ENCODE peak calls at places on chromosome 18, in ten cellular contexts. E is A673, T is progenitor cell of endocrine pancreas, J is ovary, Q is psoas muscle, N is D721Med, M is neural progenitor cell, K is body of pancreas, B is mammary epithelial cell, F is suprapubic skin. Z is an unnamed sample.

GRCh38 chr18:50879302-50880107 is 587 bp downstream of the ME2 start:
- DNase-seq in E (peak), T (no peak), J (no peak), Q (no peak), N (no peak), M (no peak), K (peak), B (peak), F (no peak), Z (no peak)

GRCh38 chr18:44051088-44051487 is 629.6 kb upstream of the SETBP1 start:
- DNase-seq in E (no peak), T (no peak), J (no peak), Q (no peak), N (no peak), M (peak), K (no peak), B (no peak), F (no peak), Z (no peak)

GRCh38 chr18:37282386-37283037 is 283.1 kb downstream of the CELF4 start:
- DNase-seq in E (no peak), T (no peak), J (no peak), Q (no peak), N (no peak), M (peak), K (no peak), B (no peak), F (no peak), Z (no peak)

GRCh38 chr18:48932822-48933510 is 17.8 kb downstream of the SMAD7 start:
- DNase-seq in E (no peak), T (no peak), J (no peak), Q (no peak), N (no peak), M (no peak), K (no peak), B (no peak), F (no peak), Z (no peak)

GRCh38 chr18:37778417-37779165 is 213.0 kb upstream of the CELF4 start:
- DNase-seq in E (peak), T (peak), J (peak), Q (peak), N (peak), M (peak), K (peak), B (peak), F (no peak), Z (peak)

GRCh38 chr18:49697757-49698595 is 115.4 kb downstream of the ACAA2 start:
- DNase-seq in E (peak), T (no peak), J (no peak), Q (no peak), N (no peak), M (peak), K (no peak), B (peak), F (no peak), Z (no peak)

GRCh38 chr18:49238433-49239042 is 221.9 kb downstream of the DYM start:
- DNase-seq in E (peak), T (no peak), J (no peak), Q (no peak), N (no peak), M (peak), K (no peak), B (no peak), F (no peak), Z (no peak)

GRCh38 chr18:62372156-62372555 is 47.0 kb downstream of the TNFRSF11A start:
- DNase-seq in E (no peak), T (no peak), J (no peak), Q (no peak), N (no peak), M (no peak), K (peak), B (no peak), F (no peak), Z (no peak)

GRCh38 chr18:34729264-34729663 is 19.2 kb downstream of the DTNA start:
- DNase-seq in E (peak), T (no peak), J (no peak), Q (no peak), N (no peak), M (peak), K (no peak), B (peak), F (no peak), Z (no peak)

GRCh38 chr18:29164993-29165599 is 988.2 kb upstream of the CDH2 start:
- DNase-seq in E (peak), T (no peak), J (no peak), Q (no peak), N (no peak), M (peak), K (no peak), B (peak), F (no peak), Z (no peak)

GRCh38 chr18:46332956-46333355 is 228.8 kb downstream of the HAUS1 start:
- DNase-seq in E (no peak), T (no peak), J (no peak), Q (no peak), N (no peak), M (peak), K (peak), B (no peak), F (no peak), Z (no peak)

GRCh38 chr18:78757014-78757413 is 222.6 kb upstream of the SALL3 start:
- DNase-seq in E (no peak), T (no peak), J (no peak), Q (no peak), N (no peak), M (no peak), K (no peak), B (no peak), F (no peak), Z (no peak)

GRCh38 chr18:49609416-49610284 is 47.8 kb downstream of the LIPG start:
- DNase-seq in E (no peak), T (no peak), J (no peak), Q (no peak), N (no peak), M (no peak), K (no peak), B (peak), F (no peak), Z (no peak)

GRCh38 chr18:79955302-79956075 is 4.0 kb upstream of the SLC66A2 start:
- DNase-seq in E (no peak), T (no peak), J (no peak), Q (no peak), N (no peak), M (no peak), K (no peak), B (no peak), F (peak), Z (no peak)

GRCh38 chr18:77115461-77115907 is 17.1 kb downstream of the MBP start:
- DNase-seq in E (no peak), T (no peak), J (no peak), Q (no peak), N (no peak), M (no peak), K (no peak), B (no peak), F (no peak), Z (no peak)

GRCh38 chr18:79896746-79897145 is 54.7 kb downstream of the SLC66A2 start:
- DNase-seq in E (no peak), T (no peak), J (no peak), Q (no peak), N (no peak), M (no peak), K (no peak), B (no peak), F (no peak), Z (no peak)

GRCh38 chr18:64119916-64120315 is 29.0 kb downstream of the LINC00305 start:
- DNase-seq in E (peak), T (no peak), J (no peak), Q (no peak), N (no peak), M (no peak), K (no peak), B (no peak), F (no peak), Z (no peak)

GRCh38 chr18:44736664-44737063 is 56.0 kb downstream of the SETBP1 start:
- DNase-seq in E (no peak), T (no peak), J (no peak), Q (no peak), N (no peak), M (no peak), K (no peak), B (no peak), F (no peak), Z (no peak)

GRCh38 chr18:6242004-6242403 is 172.7 kb downstream of the L3MBTL4 start:
- DNase-seq in E (no peak), T (no peak), J (no peak), Q (no peak), N (no peak), M (no peak), K (no peak), B (no peak), F (no peak), Z (no peak)

GRCh38 chr18:70499218-70499691 is 210.4 kb downstream of the SOCS6 start:
- DNase-seq in E (peak), T (no peak), J (no peak), Q (no peak), N (no peak), M (no peak), K (no peak), B (no peak), F (no peak), Z (no peak)

GRCh38 chr18:50057009-50057408 is 137.9 kb downstream of the MYO5B start:
- DNase-seq in E (no peak), T (no peak), J (no peak), Q (no peak), N (no peak), M (no peak), K (no peak), B (no peak), F (no peak), Z (no peak)

GRCh38 chr18:4455113-4455811 is at the start of gene DLGAP1:
- DNase-seq in E (peak), T (peak), J (peak), Q (peak), N (no peak), M (peak), K (peak), B (peak), F (peak), Z (peak)

GRCh38 chr18:12827588-12827987 is 56.4 kb downstream of the PTPN2 start:
- DNase-seq in E (no peak), T (no peak), J (no peak), Q (no peak), N (no peak), M (no peak), K (no peak), B (no peak), F (no peak), Z (no peak)

GRCh38 chr18:12823892-12824291 is 60.1 kb downstream of the PTPN2 start:
- DNase-seq in E (no peak), T (no peak), J (no peak), Q (no peak), N (no peak), M (no peak), K (no peak), B (no peak), F (no peak), Z (no peak)

GRCh38 chr18:12825230-12825629 is 58.8 kb downstream of the PTPN2 start:
- DNase-seq in E (no peak), T (no peak), J (no peak), Q (no peak), N (no peak), M (no peak), K (no peak), B (no peak), F (no peak), Z (no peak)

DNA sequence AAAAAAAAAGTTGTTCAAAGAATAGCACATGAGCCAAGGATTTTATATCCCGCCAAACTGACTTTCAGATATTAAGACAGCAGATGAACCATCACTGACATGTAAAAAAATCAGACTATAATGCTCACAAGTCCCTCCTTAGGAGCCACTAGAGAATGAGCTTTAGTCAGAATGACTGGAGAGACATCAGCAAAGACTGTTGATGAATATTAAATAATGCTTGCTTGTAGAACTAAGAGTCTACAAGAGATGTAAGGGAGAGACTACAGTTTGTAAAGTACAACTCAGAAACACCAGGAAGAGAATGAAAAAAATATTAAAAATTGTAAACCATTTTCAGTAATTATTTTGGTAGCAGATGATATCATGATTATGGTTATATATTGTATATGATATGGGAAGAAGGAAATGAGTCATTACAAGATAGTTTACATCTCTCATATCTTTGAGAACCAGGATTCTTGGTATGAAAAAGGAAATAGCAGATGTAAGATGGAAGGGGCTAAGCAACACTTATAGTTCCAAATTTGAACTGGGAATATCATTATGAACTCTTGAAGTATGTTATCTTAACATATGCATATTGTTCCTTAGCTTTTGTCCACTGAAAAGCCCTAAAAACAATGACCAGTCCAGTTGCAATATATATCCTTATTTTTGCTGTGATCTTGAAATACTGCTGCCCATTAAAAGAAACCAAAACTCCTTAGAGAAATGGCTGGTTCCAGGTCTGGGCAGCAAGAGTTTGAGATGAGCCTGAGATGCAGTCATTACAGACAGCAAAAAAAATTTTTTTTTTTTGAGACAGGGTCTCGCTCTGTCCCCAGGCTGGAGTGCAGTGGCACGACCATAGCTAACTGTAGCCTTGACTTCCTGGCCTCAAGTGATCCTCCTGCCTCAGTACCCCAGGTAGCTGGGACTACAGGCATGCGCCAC is 55.7 kb downstream of the PTPN2 start:
- DNase-seq in E (no peak), T (no peak), J (no peak), Q (no peak), N (no peak), M (no peak), K (no peak), B (no peak), F (no peak), Z (no peak)
- TF ChIP-seq CTCF in E (no peak), T (no peak), J (no peak), Q (no peak), N (no peak), M (no peak), K (no peak), B (no peak), F (no peak), Z (no peak)

DNA sequence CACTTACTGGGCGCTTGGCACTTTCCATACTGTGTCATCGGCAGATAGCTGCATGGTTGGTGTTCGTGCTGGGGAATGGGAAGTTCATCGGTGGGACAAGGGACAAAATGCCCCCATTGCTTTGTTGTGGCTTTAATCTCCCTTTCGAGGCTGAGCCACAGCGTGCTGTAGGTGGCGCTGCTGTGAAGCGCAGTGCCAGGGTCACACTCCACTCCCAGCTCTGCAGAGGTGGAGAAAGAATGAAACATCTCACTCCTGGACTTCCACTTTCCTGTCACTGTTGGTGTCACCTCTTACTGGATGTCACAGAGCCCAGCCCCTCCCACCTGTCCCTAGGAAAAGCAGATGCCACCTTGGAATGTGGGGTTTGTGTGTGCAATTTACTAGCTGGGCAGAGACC is 8.7 kb downstream of the TYMS start:
- DNase-seq in E (no peak), T (no peak), J (no peak), Q (no peak), N (no peak), M (peak), K (no peak), B (no peak), F (no peak), Z (no peak)
- TF ChIP-seq CTCF in E (peak), T (no peak), J (no peak), Q (no peak), N (no peak), M (peak), K (no peak), B (peak), F (no peak), Z (no peak)

GRCh38 chr18:3384664-3385189 is 65.2 kb upstream of the TGIF1 start:
- DNase-seq in E (no peak), T (no peak), J (no peak), Q (no peak), N (no peak), M (no peak), K (no peak), B (no peak), F (no peak), Z (no peak)

GRCh38 chr18:3379685-3380084 is 70.3 kb upstream of the TGIF1 start:
- DNase-seq in E (no peak), T (no peak), J (no peak), Q (no peak), N (no peak), M (no peak), K (no peak), B (no peak), F (no peak), Z (no peak)

GRCh38 chr18:3383381-3383915 is 66.5 kb upstream of the TGIF1 start:
- DNase-seq in E (peak), T (no peak), J (no peak), Q (no peak), N (no peak), M (peak), K (no peak), B (no peak), F (no peak), Z (no peak)

DNA sequence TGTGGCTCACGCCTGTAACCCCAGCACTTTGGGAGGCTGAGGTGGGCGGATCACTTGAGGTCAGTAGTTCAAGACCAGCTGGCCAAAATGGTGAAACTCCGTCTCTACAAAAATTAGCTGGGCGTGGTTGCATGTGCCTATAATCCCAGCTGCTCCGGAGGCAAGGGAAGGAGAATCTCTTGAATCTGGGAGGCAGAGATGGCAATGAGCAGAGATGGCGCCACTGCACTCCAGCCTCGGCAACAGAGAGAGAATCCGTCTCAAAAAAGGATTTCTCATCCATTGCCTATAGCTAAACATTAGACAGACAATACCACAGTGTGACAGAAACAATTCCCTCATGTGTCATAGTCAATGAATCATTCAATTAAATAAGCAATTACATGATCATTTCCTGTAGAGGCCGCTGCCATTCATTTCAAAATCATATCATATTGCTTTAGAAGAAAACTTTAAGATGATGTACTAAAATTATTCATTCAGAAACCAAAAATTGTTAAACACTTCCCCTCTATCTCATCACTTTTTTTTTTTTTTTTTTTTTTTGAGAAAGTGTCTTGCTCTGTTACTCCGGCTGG is 69.5 kb upstream of the TGIF1 start:
- DNase-seq in E (peak), T (no peak), J (no peak), Q (peak), N (no peak), M (no peak), K (peak), B (peak), F (no peak), Z (no peak)
- TF ChIP-seq CTCF in E (peak), T (no peak), J (no peak), Q (no peak), N (no peak), M (peak), K (no peak), B (peak), F (no peak), Z (no peak)

DNA sequence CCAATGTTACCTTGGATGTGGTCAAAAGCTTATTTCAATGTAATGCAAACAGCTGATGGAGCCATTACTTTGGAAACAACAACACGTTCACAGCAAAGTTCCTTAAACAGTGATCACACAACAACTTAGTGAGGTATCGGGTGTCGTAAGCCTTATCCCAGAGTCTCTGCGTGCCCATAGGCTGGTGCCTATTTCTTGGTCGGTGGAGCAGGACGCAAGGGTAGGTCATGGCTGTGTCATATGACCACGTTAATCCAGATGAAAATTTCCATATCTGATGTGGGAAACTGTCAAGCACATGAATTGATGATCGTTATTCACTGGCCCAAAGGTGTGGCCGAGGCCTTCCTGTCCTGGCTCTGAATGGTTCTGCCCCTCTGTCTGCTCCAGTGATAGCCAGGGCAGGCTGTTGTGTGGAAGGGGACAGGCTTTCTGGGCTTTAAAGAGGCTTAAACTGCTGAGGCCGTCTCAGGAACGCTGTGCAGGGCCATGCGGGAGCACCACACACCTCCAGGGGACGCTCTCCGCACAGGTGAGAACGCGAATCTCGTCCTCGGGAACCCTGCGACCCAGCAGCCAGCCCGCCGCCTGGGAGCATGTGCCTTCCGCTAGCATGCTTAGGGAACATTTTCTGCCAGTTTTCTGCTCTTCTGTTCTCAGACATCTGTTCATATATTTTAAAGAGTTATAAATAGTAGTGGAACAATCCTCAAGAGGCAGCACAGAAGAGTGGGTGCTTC is 90.6 kb downstream of the KCTD1 start:
- DNase-seq in E (no peak), T (no peak), J (no peak), Q (no peak), N (no peak), M (peak), K (no peak), B (no peak), F (no peak), Z (no peak)
- TF ChIP-seq CTCF in E (no peak), T (peak), J (no peak), Q (no peak), N (no peak), M (peak), K (no peak), B (no peak), F (no peak), Z (peak)

DNA sequence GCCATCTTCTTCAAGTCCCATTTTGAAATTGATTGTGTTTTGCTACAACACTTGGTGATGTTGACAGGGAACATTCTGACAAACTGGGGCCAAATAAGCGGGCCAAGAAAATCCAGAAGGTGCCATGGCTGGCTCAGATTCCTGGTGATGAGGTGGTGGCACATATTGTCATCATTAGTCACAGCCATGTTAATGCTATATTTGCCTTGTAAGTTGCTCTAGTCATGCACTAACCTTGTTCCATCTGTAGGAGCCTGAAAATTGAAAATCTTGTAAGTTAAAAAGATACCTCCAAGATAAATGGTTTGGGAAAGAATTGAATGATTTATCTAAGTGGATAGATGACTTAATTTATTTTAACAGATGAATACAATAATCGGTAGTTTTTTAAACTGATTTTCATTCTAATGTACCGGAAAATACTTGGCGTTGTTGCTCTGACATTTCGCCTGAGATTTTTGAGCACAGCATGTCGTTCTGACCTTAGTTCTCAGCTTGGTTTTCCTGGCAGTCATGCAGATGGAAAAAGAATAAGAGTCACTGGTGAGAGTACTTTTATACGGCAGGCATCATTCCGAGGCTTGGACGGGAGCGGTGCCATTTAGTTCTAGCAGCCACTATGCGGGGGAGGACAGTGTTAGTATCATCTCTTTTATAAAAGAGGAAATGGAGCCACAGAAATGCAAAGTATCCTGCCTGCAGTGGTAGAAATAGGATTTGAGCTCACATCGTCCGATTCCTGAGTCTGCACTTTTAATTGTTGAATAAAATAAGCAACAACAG is 133.9 kb downstream of the ZNF532 start:
- DNase-seq in E (peak), T (no peak), J (peak), Q (peak), N (no peak), M (no peak), K (peak), B (peak), F (no peak), Z (no peak)
- TF ChIP-seq CTCF in E (no peak), T (no peak), J (no peak), Q (peak), N (no peak), M (no peak), K (no peak), B (no peak), F (no peak), Z (no peak)

GRCh38 chr18:65983750-65984149 is 232.9 kb downstream of the CDH7 start:
- DNase-seq in E (peak), T (no peak), J (no peak), Q (no peak), N (no peak), M (peak), K (no peak), B (no peak), F (no peak), Z (no peak)
- TF ChIP-seq CTCF in E (peak), T (no peak), J (no peak), Q (no peak), N (peak), M (peak), K (no peak), B (no peak), F (no peak), Z (no peak)

Z was measured in type B pancreatic cell.